ENCODE peak calls at places on chromosomes 2 and 18, in eight cellular contexts. One of them, this sample, is unnamed.

GRCh38 chr2:25316101-25316500 is 25.6 kb downstream of the DNMT3A start:
- DNase-seq in AG10803: no peak
- DNase-seq in GM12864: no peak
- DNase-seq in H9: no peak
- DNase-seq in uterus: no peak
- DNase-seq in cardiac fibroblast: no peak
- DNase-seq in astrocyte of the spinal cord: no peak
- DNase-seq in bronchial epithelial cell: no peak
- DNase-seq in this sample: no peak

GRCh38 chr2:99974966-99975365 is 167.4 kb downstream of the AFF3 start:
- DNase-seq in AG10803: no peak
- DNase-seq in GM12864: no peak
- DNase-seq in H9: no peak
- DNase-seq in uterus: no peak
- DNase-seq in cardiac fibroblast: peak
- DNase-seq in astrocyte of the spinal cord: no peak
- DNase-seq in bronchial epithelial cell: peak
- DNase-seq in this sample: peak

GRCh38 chr18:78738076-78738690 is 241.4 kb upstream of the SALL3 start:
- DNase-seq in AG10803: no peak
- DNase-seq in GM12864: no peak
- DNase-seq in H9: peak
- DNase-seq in uterus: peak
- DNase-seq in cardiac fibroblast: no peak
- DNase-seq in astrocyte of the spinal cord: no peak
- DNase-seq in bronchial epithelial cell: no peak
- DNase-seq in this sample: no peak

GRCh38 chr18:31401156-31402025 is 24.8 kb downstream of the DSG4 start:
- DNase-seq in AG10803: no peak
- DNase-seq in GM12864: no peak
- DNase-seq in H9: no peak
- DNase-seq in uterus: no peak
- DNase-seq in cardiac fibroblast: no peak
- DNase-seq in astrocyte of the spinal cord: no peak
- DNase-seq in bronchial epithelial cell: no peak
- DNase-seq in this sample: no peak

GRCh38 chr2:218658671-218659257 is 659 bp downstream of the ZNF142 start:
- DNase-seq in AG10803: peak
- DNase-seq in GM12864: peak
- DNase-seq in H9: peak
- DNase-seq in uterus: no peak
- DNase-seq in cardiac fibroblast: peak
- DNase-seq in astrocyte of the spinal cord: peak
- DNase-seq in bronchial epithelial cell: peak
- DNase-seq in this sample: no peak

GRCh38 chr2:222050981-222051380 is 247.8 kb downstream of the PAX3 start:
- DNase-seq in AG10803: no peak
- DNase-seq in GM12864: no peak
- DNase-seq in H9: no peak
- DNase-seq in uterus: no peak
- DNase-seq in cardiac fibroblast: no peak
- DNase-seq in astrocyte of the spinal cord: no peak
- DNase-seq in bronchial epithelial cell: peak
- DNase-seq in this sample: no peak

GRCh38 chr2:232487385-232488096 is at the start of gene ECEL1:
- DNase-seq in AG10803: no peak
- DNase-seq in GM12864: no peak
- DNase-seq in H9: peak
- DNase-seq in uterus: no peak
- DNase-seq in cardiac fibroblast: no peak
- DNase-seq in astrocyte of the spinal cord: no peak
- DNase-seq in bronchial epithelial cell: no peak
- DNase-seq in this sample: no peak

GRCh38 chr2:230219419-230220331 is at the start of gene SP110:
- DNase-seq in AG10803: peak
- DNase-seq in GM12864: peak
- DNase-seq in H9: peak
- DNase-seq in uterus: peak
- DNase-seq in cardiac fibroblast: peak
- DNase-seq in astrocyte of the spinal cord: peak
- DNase-seq in bronchial epithelial cell: peak
- DNase-seq in this sample: peak

GRCh38 chr2:54499666-54500065 is 43.5 kb downstream of the SPTBN1 start:
- DNase-seq in AG10803: peak
- DNase-seq in GM12864: no peak
- DNase-seq in H9: no peak
- DNase-seq in uterus: no peak
- DNase-seq in cardiac fibroblast: peak
- DNase-seq in astrocyte of the spinal cord: no peak
- DNase-seq in bronchial epithelial cell: no peak
- DNase-seq in this sample: no peak

GRCh38 chr2:200274116-200275075 is 32.1 kb upstream of the SPATS2L start:
- DNase-seq in AG10803: peak
- DNase-seq in GM12864: no peak
- DNase-seq in H9: no peak
- DNase-seq in uterus: no peak
- DNase-seq in cardiac fibroblast: no peak
- DNase-seq in astrocyte of the spinal cord: no peak
- DNase-seq in bronchial epithelial cell: no peak
- DNase-seq in this sample: no peak

GRCh38 chr2:228092056-228092455 is 89.4 kb downstream of the SPHKAP start:
- DNase-seq in AG10803: no peak
- DNase-seq in GM12864: no peak
- DNase-seq in H9: no peak
- DNase-seq in uterus: no peak
- DNase-seq in cardiac fibroblast: no peak
- DNase-seq in astrocyte of the spinal cord: no peak
- DNase-seq in bronchial epithelial cell: no peak
- DNase-seq in this sample: no peak

GRCh38 chr2:106745468-106745867 is 140.5 kb downstream of the ST6GAL2 start:
- DNase-seq in AG10803: no peak
- DNase-seq in GM12864: no peak
- DNase-seq in H9: no peak
- DNase-seq in uterus: peak
- DNase-seq in cardiac fibroblast: no peak
- DNase-seq in astrocyte of the spinal cord: no peak
- DNase-seq in bronchial epithelial cell: no peak
- DNase-seq in this sample: no peak

GRCh38 chr18:36808681-36809080 is 20.1 kb downstream of the TPGS2 start:
- DNase-seq in AG10803: peak
- DNase-seq in GM12864: no peak
- DNase-seq in H9: no peak
- DNase-seq in uterus: no peak
- DNase-seq in cardiac fibroblast: peak
- DNase-seq in astrocyte of the spinal cord: peak
- DNase-seq in bronchial epithelial cell: no peak
- DNase-seq in this sample: no peak

GRCh38 chr2:96873651-96874096 is 3.8 kb upstream of the SEMA4C start:
- DNase-seq in AG10803: no peak
- DNase-seq in GM12864: no peak
- DNase-seq in H9: no peak
- DNase-seq in uterus: peak
- DNase-seq in cardiac fibroblast: no peak
- DNase-seq in astrocyte of the spinal cord: no peak
- DNase-seq in bronchial epithelial cell: no peak
- DNase-seq in this sample: no peak
- TF ChIP-seq CTCF in AG10803: no peak
- TF ChIP-seq CTCF in GM12864: no peak
- TF ChIP-seq CTCF in H9: no peak
- TF ChIP-seq CTCF in uterus: no peak
- TF ChIP-seq CTCF in cardiac fibroblast: no peak
- TF ChIP-seq CTCF in astrocyte of the spinal cord: no peak
- TF ChIP-seq CTCF in bronchial epithelial cell: no peak
- TF ChIP-seq CTCF in this sample: no peak

GRCh38 chr2:35871672-35872071 is 483.9 kb upstream of the CRIM1 start:
- DNase-seq in AG10803: peak
- DNase-seq in GM12864: no peak
- DNase-seq in H9: no peak
- DNase-seq in uterus: no peak
- DNase-seq in cardiac fibroblast: no peak
- DNase-seq in astrocyte of the spinal cord: no peak
- DNase-seq in bronchial epithelial cell: no peak
- DNase-seq in this sample: no peak
- TF ChIP-seq CTCF in AG10803: peak
- TF ChIP-seq CTCF in GM12864: no peak
- TF ChIP-seq CTCF in H9: peak
- TF ChIP-seq CTCF in uterus: no peak
- TF ChIP-seq CTCF in cardiac fibroblast: no peak
- TF ChIP-seq CTCF in astrocyte of the spinal cord: no peak
- TF ChIP-seq CTCF in bronchial epithelial cell: no peak
- TF ChIP-seq CTCF in this sample: no peak

GRCh38 chr2:184599875-184600227 is 1.5 kb downstream of the ZNF804A start:
- DNase-seq in AG10803: no peak
- DNase-seq in GM12864: no peak
- DNase-seq in H9: no peak
- DNase-seq in uterus: no peak
- DNase-seq in cardiac fibroblast: no peak
- DNase-seq in astrocyte of the spinal cord: peak
- DNase-seq in bronchial epithelial cell: no peak
- DNase-seq in this sample: no peak
- TF ChIP-seq CTCF in AG10803: no peak
- TF ChIP-seq CTCF in GM12864: no peak
- TF ChIP-seq CTCF in H9: no peak
- TF ChIP-seq CTCF in uterus: no peak
- TF ChIP-seq CTCF in cardiac fibroblast: no peak
- TF ChIP-seq CTCF in astrocyte of the spinal cord: no peak
- TF ChIP-seq CTCF in bronchial epithelial cell: no peak
- TF ChIP-seq CTCF in this sample: no peak

GRCh38 chr18:12283256-12283655 is 24.8 kb upstream of the TUBB6 start:
- DNase-seq in AG10803: peak
- DNase-seq in GM12864: no peak
- DNase-seq in H9: no peak
- DNase-seq in uterus: no peak
- DNase-seq in cardiac fibroblast: peak
- DNase-seq in astrocyte of the spinal cord: peak
- DNase-seq in bronchial epithelial cell: peak
- DNase-seq in this sample: no peak
- TF ChIP-seq CTCF in AG10803: peak
- TF ChIP-seq CTCF in GM12864: no peak
- TF ChIP-seq CTCF in H9: peak
- TF ChIP-seq CTCF in uterus: no peak
- TF ChIP-seq CTCF in cardiac fibroblast: peak
- TF ChIP-seq CTCF in astrocyte of the spinal cord: peak
- TF ChIP-seq CTCF in bronchial epithelial cell: peak
- TF ChIP-seq CTCF in this sample: peak

DNA sequence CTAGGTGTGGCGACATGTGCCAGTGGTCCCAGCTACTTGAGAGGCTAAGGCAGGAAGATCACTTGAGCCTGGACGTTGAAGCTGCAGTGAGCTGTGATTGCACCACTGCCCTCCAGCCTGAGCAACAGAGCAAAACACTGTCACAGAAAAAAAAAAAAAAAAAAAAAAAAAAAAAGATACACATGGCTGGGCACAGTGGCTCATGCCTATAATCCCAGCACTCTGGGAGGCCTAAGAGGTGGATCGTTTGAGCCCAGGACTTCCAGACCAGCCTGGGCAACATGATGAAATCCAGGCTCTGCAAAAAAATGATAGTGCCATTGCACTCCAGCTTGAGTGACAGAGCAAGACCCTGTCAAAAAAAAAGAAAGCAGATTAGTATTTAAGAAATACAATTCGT is 13.7 kb downstream of the KANSL1L start:
- DNase-seq in AG10803: no peak
- DNase-seq in GM12864: no peak
- DNase-seq in H9: no peak
- DNase-seq in uterus: no peak
- DNase-seq in cardiac fibroblast: no peak
- DNase-seq in astrocyte of the spinal cord: no peak
- DNase-seq in bronchial epithelial cell: no peak
- DNase-seq in this sample: no peak
- TF ChIP-seq CTCF in AG10803: no peak
- TF ChIP-seq CTCF in GM12864: no peak
- TF ChIP-seq CTCF in H9: no peak
- TF ChIP-seq CTCF in uterus: no peak
- TF ChIP-seq CTCF in cardiac fibroblast: no peak
- TF ChIP-seq CTCF in astrocyte of the spinal cord: no peak
- TF ChIP-seq CTCF in bronchial epithelial cell: no peak
- TF ChIP-seq CTCF in this sample: no peak

GRCh38 chr2:234245945-234246344 is 195.4 kb downstream of the SPP2 start:
- DNase-seq in AG10803: peak
- DNase-seq in GM12864: no peak
- DNase-seq in H9: no peak
- DNase-seq in uterus: no peak
- DNase-seq in cardiac fibroblast: peak
- DNase-seq in astrocyte of the spinal cord: peak
- DNase-seq in bronchial epithelial cell: peak
- DNase-seq in this sample: no peak

GRCh38 chr2:234242446-234242810 is 191.9 kb downstream of the SPP2 start:
- DNase-seq in AG10803: no peak
- DNase-seq in GM12864: no peak
- DNase-seq in H9: no peak
- DNase-seq in uterus: no peak
- DNase-seq in cardiac fibroblast: no peak
- DNase-seq in astrocyte of the spinal cord: no peak
- DNase-seq in bronchial epithelial cell: no peak
- DNase-seq in this sample: no peak

GRCh38 chr2:234240917-234241316 is 190.4 kb downstream of the SPP2 start:
- DNase-seq in AG10803: peak
- DNase-seq in GM12864: no peak
- DNase-seq in H9: no peak
- DNase-seq in uterus: no peak
- DNase-seq in cardiac fibroblast: peak
- DNase-seq in astrocyte of the spinal cord: peak
- DNase-seq in bronchial epithelial cell: peak
- DNase-seq in this sample: no peak

GRCh38 chr2:234241656-234242445 is 191.3 kb downstream of the SPP2 start:
- DNase-seq in AG10803: peak
- DNase-seq in GM12864: no peak
- DNase-seq in H9: no peak
- DNase-seq in uterus: no peak
- DNase-seq in cardiac fibroblast: peak
- DNase-seq in astrocyte of the spinal cord: peak
- DNase-seq in bronchial epithelial cell: peak
- DNase-seq in this sample: no peak

DNA sequence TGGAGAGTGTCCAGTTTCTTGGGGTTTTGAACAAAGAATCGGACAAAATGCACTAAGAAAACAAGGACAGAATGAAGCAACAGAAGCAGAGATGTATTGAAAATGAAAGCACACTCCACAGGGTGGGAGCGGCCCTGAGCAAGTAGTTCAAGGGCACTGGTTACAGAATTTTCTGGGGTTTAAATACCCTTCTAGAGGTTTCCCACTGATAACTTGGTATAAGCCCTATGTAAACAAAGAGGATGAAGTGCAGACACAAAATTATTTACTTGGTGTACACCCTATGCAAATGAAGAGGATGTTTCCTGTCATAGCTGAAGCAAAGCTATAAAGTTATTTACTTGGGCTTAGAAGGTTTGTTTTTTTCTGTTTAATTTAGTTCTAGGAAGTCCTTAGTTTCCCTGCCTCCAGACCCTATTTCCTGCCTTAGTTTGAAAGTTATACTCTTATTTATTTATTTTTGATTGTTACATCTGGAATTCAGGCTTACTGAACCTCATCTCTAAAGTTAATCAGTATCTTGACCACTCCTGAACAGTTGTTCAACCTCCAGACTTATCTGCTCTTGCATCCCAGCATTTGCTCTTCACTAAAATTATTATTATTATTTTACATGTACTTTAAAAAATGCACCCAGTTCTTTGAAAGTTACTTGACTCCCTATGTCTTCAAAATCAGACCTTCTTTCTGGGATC is 193.5 kb downstream of the SPP2 start:
- DNase-seq in AG10803: no peak
- DNase-seq in GM12864: no peak
- DNase-seq in H9: no peak
- DNase-seq in uterus: no peak
- DNase-seq in cardiac fibroblast: peak
- DNase-seq in astrocyte of the spinal cord: peak
- DNase-seq in bronchial epithelial cell: peak
- DNase-seq in this sample: no peak
- TF ChIP-seq CTCF in AG10803: no peak
- TF ChIP-seq CTCF in GM12864: no peak
- TF ChIP-seq CTCF in H9: no peak
- TF ChIP-seq CTCF in uterus: no peak
- TF ChIP-seq CTCF in cardiac fibroblast: no peak
- TF ChIP-seq CTCF in astrocyte of the spinal cord: no peak
- TF ChIP-seq CTCF in bronchial epithelial cell: no peak
- TF ChIP-seq CTCF in this sample: no peak